ENCODE peak calls at places on chromosomes 1 and 21, in ten cellular contexts. M, K, E, P, I, T, S, R, U and O are unnamed samples.

GRCh38 chr1:203116048-203116810 is 11.3 kb upstream of the ADORA1 start:
- DNase-seq in M (no peak), K (no peak), E (no peak), P (no peak), I (no peak), T (no peak), S (no peak), R (no peak), U (no peak), O (no peak)

GRCh38 chr1:114040273-114041043 is 61.2 kb downstream of the OLFML3 start:
- DNase-seq in M (no peak), K (no peak), E (no peak), P (no peak), I (peak; percentile 49), T (no peak), S (peak; percentile 29), R (no peak), U (no peak), O (peak; percentile 57)

GRCh38 chr1:118947790-118948189 is 40.4 kb downstream of the TBX15 start:
- DNase-seq in M (no peak), K (peak; percentile 46), E (no peak), P (no peak), I (no peak), T (no peak), S (peak; percentile 75), R (no peak), U (peak; percentile 83), O (peak; percentile 58)

GRCh38 chr1:210739627-210740026 is 394.3 kb downstream of the KCNH1 start:
- DNase-seq in M (no peak), K (peak; percentile 7), E (no peak), P (no peak), I (peak; percentile 17), T (no peak), S (peak; percentile 6), R (no peak), U (no peak), O (no peak)

GRCh38 chr1:147586412-147586811 is 45.1 kb downstream of the BCL9 start:
- DNase-seq in M (peak; percentile 47), K (no peak), E (no peak), P (no peak), I (no peak), T (no peak), S (no peak), R (peak; percentile 21), U (no peak), O (no peak)

GRCh38 chr21:15057290-15057689 is 7.5 kb downstream of the NRIP1 start:
- DNase-seq in M (peak; percentile 37), K (no peak), E (no peak), P (peak; percentile 62), I (no peak), T (no peak), S (no peak), R (no peak), U (no peak), O (no peak)

GRCh38 chr1:161180643-161181042 is 3.3 kb upstream of the B4GALT3 start:
- DNase-seq in M (no peak), K (no peak), E (no peak), P (no peak), I (peak; percentile 34), T (no peak), S (no peak), R (no peak), U (peak; percentile 57), O (no peak)

GRCh38 chr1:3312894-3313578 is 141.4 kb upstream of the ARHGEF16 start:
- DNase-seq in M (peak; percentile 77), K (peak; percentile 99), E (peak; percentile 65), P (peak; percentile 64), I (peak; percentile 99), T (peak; percentile 88), S (peak; percentile 99), R (peak; percentile 67), U (peak; percentile 99), O (peak; percentile 42)

GRCh38 chr1:157134442-157134841 is 3.8 kb downstream of the ETV3 start:
- DNase-seq in M (no peak), K (no peak), E (no peak), P (no peak), I (no peak), T (no peak), S (no peak), R (no peak), U (no peak), O (no peak)

GRCh38 chr1:243264718-243265117 is 8.9 kb downstream of the SDCCAG8 start:
- DNase-seq in M (no peak), K (peak; percentile 91), E (no peak), P (no peak), I (peak; percentile 47), T (no peak), S (peak; percentile 72), R (no peak), U (peak; percentile 64), O (peak; percentile 49)

GRCh38 chr1:22889213-22889827 is 83.3 kb downstream of the LACTBL1 start:
- DNase-seq in M (no peak), K (peak; percentile 51), E (peak; percentile 34), P (no peak), I (peak; percentile 72), T (peak; percentile 28), S (peak; percentile 25), R (no peak), U (peak; percentile 66), O (no peak)

GRCh38 chr1:145849356-145850165 is 4.1 kb downstream of the NUDT17 start:
- DNase-seq in M (no peak), K (peak; percentile 66), E (no peak), P (no peak), I (peak; percentile 75), T (no peak), S (peak; percentile 82), R (no peak), U (no peak), O (peak; percentile 59)

GRCh38 chr21:45330075-45330781 is 42.5 kb upstream of the POFUT2 start:
- DNase-seq in M (peak; percentile 47), K (peak; percentile 88), E (peak; percentile 89), P (no peak), I (peak; percentile 86), T (no peak), S (peak; percentile 77), R (no peak), U (peak; percentile 86), O (peak; percentile 29)

GRCh38 chr1:38875811-38876210 is 2.7 kb upstream of the MYCBP start:
- DNase-seq in M (no peak), K (no peak), E (no peak), P (no peak), I (no peak), T (no peak), S (no peak), R (no peak), U (no peak), O (no peak)
- H3K9ac ChIP-seq in M (no peak overlapping the region), K (no peak overlapping the region), E (no peak overlapping the region), P (no peak overlapping the region), I (no peak overlapping the region), T (no peak overlapping the region), S (no peak overlapping the region), R (no peak overlapping the region), U (no peak overlapping the region), O (no peak overlapping the region)

DNA sequence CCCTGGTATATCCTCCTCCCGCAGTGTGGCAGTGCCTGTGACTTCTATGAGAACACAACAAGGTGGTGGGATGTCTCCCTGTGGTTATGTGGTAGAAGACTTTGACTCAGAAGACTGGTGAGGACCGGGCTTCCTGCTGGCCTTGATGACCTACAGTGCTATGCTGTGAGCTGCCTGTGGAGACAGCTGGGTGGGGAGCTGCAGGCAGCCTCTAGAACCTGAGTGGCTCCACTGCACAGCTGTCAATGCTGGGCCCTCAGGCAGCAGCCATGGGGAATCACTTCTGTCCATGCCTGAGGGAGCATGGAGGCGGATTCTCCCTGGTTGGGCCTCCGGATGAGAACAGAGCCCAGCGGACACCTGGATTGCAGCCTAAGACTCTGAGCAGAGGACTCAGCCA is 14.9 kb downstream of the SLC1A7 start:
- DNase-seq in M (no peak), K (peak; percentile 35), E (no peak), P (no peak), I (no peak), T (no peak), S (no peak), R (no peak), U (no peak), O (no peak)
- H3K4me1 ChIP-seq in M (no peaks in the 10 kb centered on the region), K (peaks cover 32% of the 10 kb centered on the region), E (peaks cover 85% of the 10 kb centered on the region), P (no peaks in the 10 kb centered on the region), I (peaks cover 43% of the 10 kb centered on the region), T (no peaks in the 10 kb centered on the region), S (peaks cover 5% of the 10 kb centered on the region), R (peaks cover 12% of the 10 kb centered on the region), U (no peaks in the 10 kb centered on the region), O (no peaks in the 10 kb centered on the region)

GRCh38 chr1:45206808-45207624 is 611 bp upstream of the ZSWIM5 start:
- DNase-seq in M (no peak), K (no peak), E (no peak), P (peak; percentile 52), I (no peak), T (no peak), S (no peak), R (no peak), U (no peak), O (no peak)
- H3K9ac ChIP-seq in M (peak overlapping the region; percentile 20), K (peak overlapping the region; percentile 2), E (peak overlapping the region; percentile 80), P (peak overlapping the region; percentile 79), I (peak overlapping the region; percentile 55), T (peak overlapping the region; percentile 49), S (peak overlapping the region; percentile 61), R (no peak overlapping the region), U (peak overlapping the region; percentile 22), O (no peak overlapping the region)

DNA sequence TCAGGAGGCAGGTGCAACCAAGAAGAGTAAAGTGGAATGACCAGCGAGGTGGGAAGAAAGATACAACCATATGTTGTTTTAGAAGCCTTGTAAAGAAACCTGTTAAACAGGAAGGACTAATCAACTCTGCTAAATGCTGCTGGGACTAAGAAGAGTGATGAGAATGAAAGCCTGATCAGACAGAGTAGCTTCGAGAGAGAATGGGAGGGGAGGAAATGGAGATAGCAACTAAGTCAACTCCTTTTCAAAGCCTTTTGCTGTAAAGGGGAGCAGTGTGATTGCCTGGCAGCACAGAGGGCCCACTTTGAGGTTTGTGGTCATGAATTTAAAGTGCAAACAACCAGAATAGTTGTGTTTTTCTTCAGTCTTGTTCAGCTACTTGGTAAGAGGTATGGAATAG is 31.4 kb downstream of the SLC30A7 start:
- DNase-seq in M (no peak), K (no peak), E (no peak), P (no peak), I (no peak), T (no peak), S (no peak), R (no peak), U (no peak), O (no peak)
- H3K4me1 ChIP-seq in M (no peaks in the 10 kb centered on the region), K (no peaks in the 10 kb centered on the region), E (no peaks in the 10 kb centered on the region), P (no peaks in the 10 kb centered on the region), I (no peaks in the 10 kb centered on the region), T (no peaks in the 10 kb centered on the region), S (peaks cover 3% of the 10 kb centered on the region), R (no peaks in the 10 kb centered on the region), U (peaks cover 7% of the 10 kb centered on the region), O (no peaks in the 10 kb centered on the region)

DNA sequence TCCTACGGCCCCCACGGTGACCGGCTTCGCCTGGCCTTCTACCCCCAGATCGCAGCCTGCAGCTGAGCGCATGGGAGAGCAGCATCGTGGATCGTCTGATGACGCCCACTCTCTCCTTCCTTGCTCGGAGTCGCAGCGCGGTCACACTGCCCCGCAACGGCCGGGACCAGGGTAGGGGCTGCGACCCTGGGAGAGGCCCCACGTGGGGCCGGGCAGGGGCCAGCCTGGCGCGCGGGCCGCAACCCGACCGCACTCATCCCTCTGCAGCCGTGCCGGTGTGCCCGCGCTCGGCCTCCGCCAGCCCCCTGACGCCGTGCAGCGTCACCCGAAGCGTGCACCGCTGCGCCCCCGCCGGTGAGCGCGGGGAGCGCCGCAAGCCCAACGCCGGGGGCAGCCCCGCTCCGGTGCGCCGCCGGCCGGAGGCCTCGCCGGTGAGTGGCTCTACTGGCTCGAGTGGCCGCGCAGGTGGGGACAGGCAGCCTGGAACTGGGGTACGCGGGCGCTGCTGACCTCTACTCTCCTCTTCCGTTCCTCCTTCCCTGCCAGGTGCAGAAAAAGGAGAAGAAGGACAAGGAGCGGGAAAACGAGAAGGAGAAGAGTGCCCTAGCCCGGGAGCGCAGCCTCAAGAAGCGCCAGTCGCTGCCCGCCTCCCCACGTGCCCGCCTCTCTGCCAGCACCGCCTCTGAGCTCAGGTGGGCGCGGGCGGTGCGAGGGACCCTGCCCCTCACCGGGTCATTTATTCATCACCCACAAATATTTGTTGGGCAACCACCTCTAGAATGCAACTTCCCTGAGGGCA is 20.4 kb downstream of the MAP7D1 start:
- DNase-seq in M (peak; percentile 80), K (no peak), E (no peak), P (no peak), I (no peak), T (no peak), S (no peak), R (no peak), U (no peak), O (no peak)
- H3K9ac ChIP-seq in M (no peak overlapping the region), K (no peak overlapping the region), E (no peak overlapping the region), P (no peak overlapping the region), I (no peak overlapping the region), T (no peak overlapping the region), S (peak overlapping the region; percentile 52), R (no peak overlapping the region), U (no peak overlapping the region), O (no peak overlapping the region)